ENCODE peak calls at places on chromosomes 1 and 21, in six cellular contexts. L, H, C, J, P and W are unnamed samples.

GRCh38 chr1:19044471-19044870 is 88.0 kb upstream of the IFFO2 start:
- DNase-seq in L (no peak), H (no peak), C (no peak), J (no peak), P (no peak), W (no peak)

GRCh38 chr1:247456024-247456423 is 1.9 kb downstream of the OR2B11 start:
- DNase-seq in L (no peak), H (no peak), C (no peak), J (no peak), P (no peak), W (no peak)

GRCh38 chr1:206935491-206936067 is 10.7 kb downstream of the PIGR start:
- DNase-seq in L (peak), H (no peak), C (peak), J (no peak), P (peak), W (no peak)

GRCh38 chr1:234746798-234747196 is 136.8 kb upstream of the IRF2BP2 start:
- DNase-seq in L (no peak), H (no peak), C (no peak), J (no peak), P (no peak), W (no peak)

GRCh38 chr1:215132156-215132555 is 49.6 kb downstream of the KCNK2 start:
- DNase-seq in L (no peak), H (no peak), C (no peak), J (no peak), P (no peak), W (no peak)

GRCh38 chr1:66239834-66240233 is 294.1 kb upstream of the SGIP1 start:
- DNase-seq in L (no peak), H (no peak), C (no peak), J (no peak), P (no peak), W (no peak)

GRCh38 chr1:17287377-17287776 is 20.6 kb upstream of the PADI4 start:
- DNase-seq in L (no peak), H (no peak), C (no peak), J (no peak), P (peak), W (no peak)

GRCh38 chr21:31343680-31344480 is at the start of gene TIAM1:
- DNase-seq in L (peak), H (no peak), C (peak), J (no peak), P (peak), W (no peak)

GRCh38 chr21:36858320-36858957 is 108.0 kb downstream of the HLCS start:
- DNase-seq in L (no peak), H (no peak), C (no peak), J (no peak), P (no peak), W (no peak)

GRCh38 chr1:8382051-8382505 is 64.2 kb downstream of the SLC45A1 start:
- DNase-seq in L (no peak), H (no peak), C (no peak), J (no peak), P (peak), W (no peak)

GRCh38 chr1:198892065-198892464 is 253.2 kb downstream of the PTPRC start:
- DNase-seq in L (no peak), H (no peak), C (peak), J (no peak), P (peak), W (no peak)

GRCh38 chr1:13617773-13618172 is 34.1 kb downstream of the PDPN start:
- DNase-seq in L (no peak), H (no peak), C (no peak), J (no peak), P (no peak), W (no peak)

GRCh38 chr1:234943801-234944402 is 184.7 kb downstream of the TOMM20 start:
- DNase-seq in L (no peak), H (no peak), C (no peak), J (no peak), P (no peak), W (no peak)

GRCh38 chr1:24325587-24326449 is 6.7 kb downstream of the GRHL3 start:
- DNase-seq in L (no peak), H (no peak), C (no peak), J (no peak), P (no peak), W (no peak)

GRCh38 chr1:150981805-150982712 is at the start of gene ANXA9:
- DNase-seq in L (no peak), H (no peak), C (no peak), J (no peak), P (peak), W (no peak)

GRCh38 chr1:228782662-228783414 is 47.6 kb downstream of the RHOU start:
- DNase-seq in L (no peak), H (no peak), C (no peak), J (no peak), P (peak), W (no peak)

GRCh38 chr1:175131100-175131499 is 61.5 kb downstream of the KIAA0040 start:
- DNase-seq in L (no peak), H (no peak), C (no peak), J (no peak), P (no peak), W (no peak)

GRCh38 chr1:42170779-42171621 is 6.5 kb upstream of the GUCA2A start:
- DNase-seq in L (no peak), H (peak), C (no peak), J (no peak), P (no peak), W (peak)

GRCh38 chr1:16012590-16013219 is 5.1 kb downstream of the HSPB7 start:
- DNase-seq in L (peak), H (no peak), C (no peak), J (no peak), P (peak), W (no peak)

GRCh38 chr1:88801575-88802208 is 89.7 kb downstream of the GTF2B start:
- DNase-seq in L (no peak), H (no peak), C (no peak), J (no peak), P (no peak), W (no peak)

GRCh38 chr21:21921410-21922232 is 923.4 kb downstream of the NCAM2 start:
- DNase-seq in L (no peak), H (no peak), C (no peak), J (no peak), P (peak), W (no peak)

GRCh38 chr21:31517664-31518402 is 141.7 kb upstream of the SOD1 start:
- DNase-seq in L (no peak), H (no peak), C (no peak), J (no peak), P (no peak), W (no peak)

GRCh38 chr1:177686929-177687328 is 282.9 kb downstream of the SEC16B start:
- DNase-seq in L (no peak), H (no peak), C (no peak), J (no peak), P (no peak), W (no peak)

GRCh38 chr1:223129229-223129851 is 13.7 kb downstream of the TLR5 start:
- DNase-seq in L (peak), H (no peak), C (peak), J (peak), P (peak), W (no peak)

GRCh38 chr1:230102046-230102445 is 35.0 kb downstream of the GALNT2 start:
- DNase-seq in L (no peak), H (no peak), C (no peak), J (no peak), P (no peak), W (no peak)

GRCh38 chr1:36542962-36543515 is 60.3 kb upstream of the CSF3R start:
- DNase-seq in L (no peak), H (peak), C (peak), J (no peak), P (no peak), W (peak)

GRCh38 chr21:38306833-38307232 is 50.0 kb downstream of the KCNJ15 start:
- DNase-seq in L (no peak), H (no peak), C (no peak), J (no peak), P (no peak), W (no peak)

GRCh38 chr1:118982281-118982680 is 5.9 kb downstream of the TBX15 start:
- DNase-seq in L (no peak), H (no peak), C (no peak), J (no peak), P (no peak), W (no peak)

GRCh38 chr1:111267801-111268508 is 22.7 kb upstream of the CHIA start:
- DNase-seq in L (no peak), H (no peak), C (no peak), J (no peak), P (no peak), W (no peak)

GRCh38 chr1:109397451-109398342 is at the start of gene SORT1:
- DNase-seq in L (peak), H (peak), C (peak), J (peak), P (peak), W (peak)

GRCh38 chr1:157753611-157754010 is 23.3 kb downstream of the FCRL2 start:
- DNase-seq in L (no peak), H (no peak), C (no peak), J (no peak), P (no peak), W (no peak)

GRCh38 chr1:18883636-18884418 is 18.5 kb downstream of the ALDH4A1 start:
- DNase-seq in L (peak), H (no peak), C (peak), J (peak), P (peak), W (peak)

GRCh38 chr21:38780879-38781278 is 24.9 kb upstream of the ETS2 start:
- DNase-seq in L (no peak), H (no peak), C (no peak), J (no peak), P (no peak), W (no peak)

GRCh38 chr1:20496241-20496661 is 10.2 kb upstream of the CAMK2N1 start:
- DNase-seq in L (no peak), H (no peak), C (no peak), J (no peak), P (no peak), W (no peak)

GRCh38 chr1:217921126-217921900 is 290.2 kb downstream of the SPATA17 start:
- DNase-seq in L (no peak), H (no peak), C (no peak), J (no peak), P (no peak), W (no peak)

GRCh38 chr1:31855038-31855845 is 39.4 kb upstream of the SPOCD1 start:
- DNase-seq in L (no peak), H (no peak), C (no peak), J (no peak), P (peak), W (no peak)

GRCh38 chr1:106746448-106747085 is 309.9 kb upstream of the PRMT6 start:
- DNase-seq in L (no peak), H (no peak), C (no peak), J (no peak), P (no peak), W (no peak)

GRCh38 chr1:86352096-86352495 is 44.0 kb downstream of the ODF2L start:
- DNase-seq in L (no peak), H (no peak), C (no peak), J (no peak), P (peak), W (no peak)

GRCh38 chr1:54978528-54979326 is 1.7 kb upstream of the TMEM61 start:
- DNase-seq in L (no peak), H (no peak), C (no peak), J (no peak), P (peak), W (no peak)